ENCODE peak calls at places on chromosomes 16 and 17, in nine cellular contexts. W is uterus, R is right lobe of liver, V is fibroblast of the aortic adventitia, F is cardiac fibroblast, Z is heart right ventricle, G is tibial artery, K is endodermal cell, M is AG10803. J is an unnamed sample.

GRCh38 chr16:76784530-76784929 is 406.5 kb upstream of the MON1B start:
- DNase-seq in F (no peak), R (no peak), G (no peak), W (no peak), M (no peak), Z (no peak), V (no peak), K (no peak), J (no peak)

GRCh38 chr16:87541004-87541881 is 48.4 kb upstream of the ZCCHC14 start:
- DNase-seq in K (no peak), W (no peak), M (peak), R (no peak), F (peak), Z (peak), V (peak), G (peak), J (no peak)

GRCh38 chr16:85091522-85091910 is 20.8 kb downstream of the CIBAR2 start:
- DNase-seq in M (no peak), K (no peak), G (no peak), F (no peak), W (no peak), Z (no peak), V (no peak), R (no peak), J (no peak)

GRCh38 chr17:7854851-7855642 is at the start of gene TMEM88:
- DNase-seq in K (peak), F (no peak), R (peak), V (peak), M (no peak), G (no peak), W (peak), Z (peak), J (peak)

GRCh38 chr17:67148352-67148751 is 96.6 kb downstream of the HELZ start:
- DNase-seq in Z (no peak), F (no peak), K (peak), R (no peak), V (no peak), W (no peak), G (no peak), M (no peak), J (no peak)

GRCh38 chr17:56995776-56996175 is 17.8 kb downstream of the SCPEP1 start:
- DNase-seq in K (no peak), W (no peak), Z (no peak), M (no peak), R (no peak), F (peak), G (no peak), V (peak), J (no peak)

GRCh38 chr17:62652251-62653001 is 25.0 kb downstream of the MRC2 start:
- DNase-seq in G (peak), M (peak), W (peak), V (peak), Z (peak), K (peak), R (peak), F (peak), J (peak)

GRCh38 chr16:20727181-20727580 is 14.4 kb downstream of the THUMPD1 start:
- DNase-seq in M (no peak), G (no peak), R (no peak), F (no peak), Z (no peak), K (no peak), V (no peak), W (no peak), J (no peak)

GRCh38 chr17:7217113-7217987 is 2.3 kb downstream of the DLG4 start:
- DNase-seq in G (no peak), K (peak), F (peak), Z (peak), V (peak), R (no peak), W (peak), M (peak), J (no peak)

GRCh38 chr17:4326608-4327007 is 39.9 kb downstream of the UBE2G1 start:
- DNase-seq in V (no peak), Z (no peak), R (no peak), M (no peak), G (no peak), F (no peak), W (no peak), K (no peak), J (no peak)

GRCh38 chr17:32267690-32268205 is 2.1 kb downstream of the RHBDL3 start:
- DNase-seq in M (no peak), G (no peak), Z (no peak), R (no peak), F (no peak), W (no peak), V (no peak), K (peak), J (no peak)

GRCh38 chr17:77049440-77049839 is 91.3 kb upstream of the SEC14L1 start:
- DNase-seq in R (no peak), F (no peak), G (no peak), Z (no peak), M (no peak), W (no peak), V (no peak), K (no peak), J (no peak)

GRCh38 chr16:87098361-87098760 is 218.8 kb downstream of the C16orf95 start:
- DNase-seq in K (no peak), M (no peak), V (no peak), F (no peak), R (no peak), Z (no peak), W (no peak), G (no peak), J (no peak)

GRCh38 chr17:67606471-67606870 is 111.3 kb upstream of the NOL11 start:
- DNase-seq in V (peak), F (peak), M (no peak), G (no peak), K (no peak), W (no peak), Z (peak), R (no peak), J (peak)

GRCh38 chr16:86496929-86497381 is 13.4 kb upstream of the FOXF1 start:
- DNase-seq in G (no peak), W (no peak), K (peak), F (no peak), Z (no peak), V (no peak), R (no peak), M (no peak), J (no peak)

DNA sequence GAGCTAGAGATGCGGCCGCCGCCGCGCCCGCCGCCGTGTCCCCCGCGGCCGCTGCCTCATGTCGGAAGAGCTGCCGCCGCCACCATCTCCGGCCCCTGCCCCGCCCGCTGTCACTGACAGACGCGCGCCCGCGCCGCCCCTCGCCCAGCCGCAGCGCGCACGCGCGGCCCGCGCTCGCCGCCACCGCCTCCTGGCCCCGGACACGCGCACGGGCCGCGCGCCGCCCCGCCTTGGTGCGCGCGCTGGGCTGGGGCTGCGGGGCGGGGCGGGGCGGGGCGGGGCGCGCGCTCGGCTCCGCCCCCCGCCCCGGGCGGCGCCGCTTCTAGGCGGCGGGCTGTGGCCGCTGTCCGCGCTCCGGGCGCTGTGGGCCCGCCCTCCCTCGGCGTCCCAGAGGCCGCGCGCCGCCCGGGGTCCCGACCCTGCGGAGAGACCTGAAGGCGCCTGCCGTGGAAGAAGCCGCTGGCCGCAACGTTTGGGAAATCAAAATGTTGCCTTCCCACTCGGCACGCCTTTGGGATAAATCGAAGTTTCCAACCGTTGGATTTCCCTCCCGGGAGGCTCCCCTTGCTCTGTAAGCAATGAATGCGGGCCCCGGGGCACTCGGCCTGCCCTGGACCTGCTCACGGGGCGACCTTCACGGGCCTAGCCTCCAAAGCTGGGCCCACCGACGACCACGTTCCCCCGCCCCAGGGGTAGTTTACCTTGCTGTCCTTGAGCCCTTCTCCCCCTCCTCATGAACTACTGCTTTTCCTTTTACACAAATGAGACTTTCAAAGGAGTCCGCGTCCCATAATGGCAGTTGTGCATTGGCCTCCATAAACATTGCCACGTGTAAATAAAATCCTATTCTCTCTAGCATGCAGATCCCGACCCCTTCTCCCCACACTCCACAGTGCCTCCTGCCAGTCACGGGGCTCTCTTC is at the start of gene ADCY9:
- DNase-seq in Z (peak), R (peak), K (peak), F (peak), W (peak), M (peak), G (peak), V (peak), J (peak)
- TF ChIP-seq CTCF in Z (no peak), R (no peak), K (no peak), F (no peak), W (no peak), M (no peak), G (no peak), V (no peak), J (no peak)

GRCh38 chr16:30903002-30903401 is 6.6 kb downstream of the CTF1 start:
- DNase-seq in W (no peak), F (no peak), G (no peak), Z (no peak), V (no peak), R (no peak), K (no peak), M (no peak), J (no peak)
- H3K4me3 ChIP-seq in W (no peak), F (no peak), G (peak), Z (peak), V (no peak), R (peak), K (no peak), M (no peak), J (no peak)

DNA sequence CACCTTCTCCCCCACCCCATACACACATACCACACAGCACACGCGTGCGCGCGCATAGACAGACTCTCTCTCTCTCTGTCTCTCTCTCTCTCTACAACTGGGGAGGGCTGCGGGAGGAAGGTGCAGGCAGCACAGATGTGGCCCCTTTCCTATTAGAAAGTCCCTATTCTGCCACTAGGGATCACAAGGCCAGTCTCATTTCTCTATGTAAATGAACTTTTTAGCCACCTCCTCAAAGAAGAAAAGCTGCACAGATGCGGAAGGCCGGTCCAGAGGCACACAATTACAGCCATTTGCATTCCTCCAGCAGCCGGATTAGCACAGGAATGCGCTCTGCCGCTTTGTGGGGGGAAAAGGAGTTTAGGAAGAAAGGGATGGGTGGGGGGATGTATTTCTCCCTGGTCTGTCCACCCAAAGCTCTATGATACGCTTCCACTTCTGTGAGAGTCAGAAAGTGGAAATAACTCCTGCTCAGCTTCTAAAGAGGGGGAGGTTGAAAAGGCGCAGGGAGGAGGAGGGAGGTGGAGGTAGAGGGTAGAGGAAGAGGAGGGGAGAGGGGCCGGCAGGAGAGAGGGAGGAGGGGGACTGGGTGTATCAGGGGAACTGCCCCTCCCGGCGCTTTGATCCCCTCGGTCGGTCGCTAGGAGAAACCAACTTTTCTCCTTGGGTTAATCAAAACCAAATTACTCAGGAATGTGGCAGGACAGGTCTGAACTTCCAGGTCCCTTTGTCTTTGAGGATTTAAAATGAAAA is 11.7 kb downstream of the ZFHX3 start:
- DNase-seq in Z (no peak), M (no peak), V (no peak), R (no peak), K (peak), G (no peak), F (no peak), W (no peak), J (no peak)
- TF ChIP-seq CTCF in Z (no peak), M (no peak), V (no peak), R (no peak), K (no peak), G (no peak), F (no peak), W (no peak), J (no peak)

GRCh38 chr16:28495098-28495793 is 803 bp downstream of the APOBR start:
- DNase-seq in F (no peak), M (no peak), K (no peak), W (no peak), V (no peak), G (no peak), Z (no peak), R (no peak), J (no peak)
- H3K4me3 ChIP-seq in F (no peak), M (no peak), K (no peak), W (no peak), V (no peak), G (peak), Z (no peak), R (peak), J (peak)

GRCh38 chr16:3198334-3199072 is 10.5 kb downstream of the OR1F1 start:
- DNase-seq in K (no peak), M (no peak), Z (no peak), R (no peak), W (no peak), V (no peak), G (no peak), F (no peak), J (no peak)
- TF ChIP-seq CTCF in K (no peak), M (no peak), Z (no peak), R (no peak), W (no peak), V (no peak), G (no peak), F (no peak), J (no peak)

DNA sequence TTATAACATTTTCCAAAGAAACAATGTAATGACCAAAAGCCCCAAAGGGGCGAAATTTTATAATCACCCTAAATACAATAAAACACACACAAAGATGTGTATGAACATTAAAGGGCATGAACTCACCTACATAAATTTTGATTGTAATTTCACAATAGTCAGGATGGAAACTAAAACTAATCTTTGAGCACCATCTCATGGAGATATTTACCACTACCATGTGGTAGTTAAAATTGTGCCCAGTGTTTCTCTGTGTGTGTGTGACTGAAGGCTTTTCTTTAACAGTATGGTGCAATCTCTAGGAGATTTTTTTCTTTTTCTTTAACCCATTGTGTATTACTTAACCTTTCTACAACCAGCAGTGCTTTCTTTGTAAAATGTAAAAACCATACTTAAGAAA is 19.7 kb upstream of the MEIOC start:
- DNase-seq in V (peak), W (no peak), F (peak), R (no peak), M (peak), Z (no peak), G (no peak), K (no peak), J (no peak)
- H3K4me3 ChIP-seq in V (no peak), W (no peak), F (no peak), R (no peak), M (no peak), Z (no peak), G (no peak), K (no peak), J (no peak)

J was measured in Peyer's patch.